ENCODE peak calls at places on chromosomes 2 and 18, in seven cellular contexts. C is osteocyte, J is skeletal muscle cell, S is amygdala, O is keratinocyte, E is AML-193, F is AG10803. N is an unnamed sample.

GRCh38 chr2:173625315-173625714 is 270.6 kb downstream of the CDCA7 start:
- DNase-seq in C (no peak), J (no peak), F (no peak), E (no peak), O (no peak), S (no peak), N (no peak)

GRCh38 chr2:3285901-3286645 is 91.5 kb downstream of the EIPR1 start:
- DNase-seq in C (no peak), F (no peak), S (no peak), O (no peak), J (no peak), E (no peak), N (no peak)

GRCh38 chr2:223020971-223021675 is 30.9 kb upstream of the KCNE4 start:
- DNase-seq in E (no peak), S (no peak), J (no peak), C (no peak), O (no peak), F (peak), N (no peak)

GRCh38 chr2:23617167-23617787 is 232.3 kb downstream of the KLHL29 start:
- DNase-seq in C (no peak), O (no peak), J (peak), S (peak), E (no peak), F (peak), N (no peak)

GRCh38 chr2:110957267-110957666 is 163.4 kb upstream of the BCL2L11 start:
- DNase-seq in S (no peak), E (peak), J (no peak), O (no peak), C (no peak), F (no peak), N (no peak)

GRCh38 chr18:79396431-79397287 is 929 bp downstream of the NFATC1 start:
- DNase-seq in O (no peak), C (no peak), E (no peak), F (peak), S (no peak), J (no peak), N (no peak)

GRCh38 chr18:70450658-70451253 is 161.9 kb downstream of the SOCS6 start:
- DNase-seq in C (no peak), O (no peak), F (peak), S (no peak), J (no peak), E (no peak), N (no peak)

GRCh38 chr2:78251708-78252107 is 729.5 kb upstream of the LRRTM4 start:
- DNase-seq in J (no peak), E (no peak), F (no peak), C (no peak), S (no peak), O (no peak), N (no peak)

GRCh38 chr2:223815186-223815883 is 22.0 kb downstream of the AP1S3 start:
- DNase-seq in C (no peak), J (peak), S (no peak), O (peak), F (peak), E (no peak), N (no peak)